ENCODE peak calls at places on chromosomes 6 and 20, in five cellular contexts. One of them, this sample, is unnamed.

GRCh38 chr20:56389807-56390206 is 2.2 kb downstream of the AURKA start:
- DNase-seq in cardiac muscle cell: no peak
- DNase-seq in left ventricle myocardium inferior: no peak
- DNase-seq in lower lobe of right lung: no peak
- DNase-seq in PC-9: no peak
- DNase-seq in this sample: no peak

GRCh38 chr6:99613705-99614429 is 7.2 kb downstream of the PRDM13 start:
- DNase-seq in cardiac muscle cell: peak
- DNase-seq in lower lobe of right lung: peak
- DNase-seq in PC-9: no peak
- DNase-seq in left ventricle myocardium inferior: no peak
- DNase-seq in this sample: no peak

GRCh38 chr6:82750570-82750969 is 315.1 kb downstream of the UBE3D start:
- DNase-seq in lower lobe of right lung: no peak
- DNase-seq in PC-9: no peak
- DNase-seq in left ventricle myocardium inferior: no peak
- DNase-seq in cardiac muscle cell: no peak
- DNase-seq in this sample: peak

GRCh38 chr20:16491277-16491912 is 81.9 kb downstream of the KIF16B start:
- DNase-seq in lower lobe of right lung: no peak
- DNase-seq in left ventricle myocardium inferior: no peak
- DNase-seq in PC-9: no peak
- DNase-seq in cardiac muscle cell: no peak
- DNase-seq in this sample: no peak

GRCh38 chr6:110325197-110325596 is 33.0 kb downstream of the METTL24 start:
- DNase-seq in cardiac muscle cell: no peak
- DNase-seq in left ventricle myocardium inferior: no peak
- DNase-seq in PC-9: no peak
- DNase-seq in lower lobe of right lung: no peak
- DNase-seq in this sample: peak

GRCh38 chr6:170106906-170107525 is 183.9 kb downstream of the DLL1 start:
- DNase-seq in cardiac muscle cell: no peak
- DNase-seq in lower lobe of right lung: no peak
- DNase-seq in left ventricle myocardium inferior: peak
- DNase-seq in PC-9: no peak
- DNase-seq in this sample: peak

GRCh38 chr6:139109558-139109957 is 25.3 kb upstream of the HECA start:
- DNase-seq in lower lobe of right lung: no peak
- DNase-seq in left ventricle myocardium inferior: no peak
- DNase-seq in cardiac muscle cell: peak
- DNase-seq in PC-9: no peak
- DNase-seq in this sample: no peak

GRCh38 chr6:155461636-155462035 is 6.0 kb upstream of the NOX3 start:
- DNase-seq in lower lobe of right lung: no peak
- DNase-seq in cardiac muscle cell: no peak
- DNase-seq in left ventricle myocardium inferior: no peak
- DNase-seq in PC-9: no peak
- DNase-seq in this sample: no peak

GRCh38 chr6:64217721-64218603 is 582.4 kb downstream of the PHF3 start:
- DNase-seq in lower lobe of right lung: no peak
- DNase-seq in cardiac muscle cell: no peak
- DNase-seq in PC-9: no peak
- DNase-seq in left ventricle myocardium inferior: no peak
- DNase-seq in this sample: peak

GRCh38 chr6:149534742-149535141 is 11.1 kb downstream of the PPIL4 start:
- DNase-seq in cardiac muscle cell: no peak
- DNase-seq in left ventricle myocardium inferior: no peak
- DNase-seq in lower lobe of right lung: no peak
- DNase-seq in PC-9: no peak
- DNase-seq in this sample: no peak

GRCh38 chr6:166434336-166434735 is 51.6 kb upstream of the MPC1 start:
- DNase-seq in PC-9: no peak
- DNase-seq in cardiac muscle cell: no peak
- DNase-seq in lower lobe of right lung: no peak
- DNase-seq in left ventricle myocardium inferior: no peak
- DNase-seq in this sample: no peak

GRCh38 chr6:33742837-33743236 is 3.9 kb downstream of the IP6K3 start:
- DNase-seq in PC-9: no peak
- DNase-seq in cardiac muscle cell: no peak
- DNase-seq in lower lobe of right lung: no peak
- DNase-seq in left ventricle myocardium inferior: no peak
- DNase-seq in this sample: no peak

GRCh38 chr6:84967389-84967788 is 203.0 kb upstream of the TBX18 start:
- DNase-seq in lower lobe of right lung: no peak
- DNase-seq in PC-9: peak
- DNase-seq in left ventricle myocardium inferior: no peak
- DNase-seq in cardiac muscle cell: peak
- DNase-seq in this sample: peak

DNA sequence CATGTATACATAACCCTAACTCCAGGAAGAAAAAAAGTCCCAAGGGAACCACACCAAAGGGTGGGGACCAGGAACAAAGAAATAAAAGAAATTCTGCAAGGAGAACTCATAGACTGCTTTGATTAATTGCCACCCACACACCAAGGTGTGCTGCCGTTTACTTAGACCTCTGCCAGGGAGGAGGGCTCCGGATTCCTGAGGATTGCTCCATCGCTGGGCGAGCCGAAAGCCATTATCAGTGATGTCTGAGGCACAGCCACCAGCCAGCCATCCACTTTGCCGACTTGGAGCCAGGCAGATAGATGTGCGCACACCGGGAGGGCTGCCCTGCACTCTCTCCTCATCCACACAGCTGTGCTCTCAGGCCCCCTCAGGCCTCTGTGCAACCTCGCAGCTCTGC is 272.7 kb upstream of the FOXQ1 start:
- DNase-seq in PC-9: peak
- DNase-seq in cardiac muscle cell: no peak
- DNase-seq in lower lobe of right lung: no peak
- DNase-seq in left ventricle myocardium inferior: no peak
- DNase-seq in this sample: no peak
- H3K27ac ChIP-seq in PC-9: peak
- H3K27ac ChIP-seq in cardiac muscle cell: no peak
- H3K27ac ChIP-seq in lower lobe of right lung: no peak
- H3K27ac ChIP-seq in left ventricle myocardium inferior: no peak
- H3K27ac ChIP-seq in this sample: no peak

GRCh38 chr6:164086326-164086887 is 671.9 kb downstream of the QKI start:
- DNase-seq in PC-9: no peak
- DNase-seq in lower lobe of right lung: no peak
- DNase-seq in cardiac muscle cell: no peak
- DNase-seq in left ventricle myocardium inferior: no peak
- DNase-seq in this sample: no peak

GRCh38 chr6:164085552-164086325 is 671.2 kb downstream of the QKI start:
- DNase-seq in PC-9: no peak
- DNase-seq in cardiac muscle cell: no peak
- DNase-seq in lower lobe of right lung: no peak
- DNase-seq in left ventricle myocardium inferior: peak
- DNase-seq in this sample: no peak

GRCh38 chr6:164079275-164079600 is 664.7 kb downstream of the QKI start:
- DNase-seq in cardiac muscle cell: no peak
- DNase-seq in left ventricle myocardium inferior: no peak
- DNase-seq in PC-9: no peak
- DNase-seq in lower lobe of right lung: no peak
- DNase-seq in this sample: no peak

GRCh38 chr6:164087870-164088269 is 673.4 kb downstream of the QKI start:
- DNase-seq in cardiac muscle cell: no peak
- DNase-seq in PC-9: no peak
- DNase-seq in left ventricle myocardium inferior: no peak
- DNase-seq in lower lobe of right lung: no peak
- DNase-seq in this sample: no peak

DNA sequence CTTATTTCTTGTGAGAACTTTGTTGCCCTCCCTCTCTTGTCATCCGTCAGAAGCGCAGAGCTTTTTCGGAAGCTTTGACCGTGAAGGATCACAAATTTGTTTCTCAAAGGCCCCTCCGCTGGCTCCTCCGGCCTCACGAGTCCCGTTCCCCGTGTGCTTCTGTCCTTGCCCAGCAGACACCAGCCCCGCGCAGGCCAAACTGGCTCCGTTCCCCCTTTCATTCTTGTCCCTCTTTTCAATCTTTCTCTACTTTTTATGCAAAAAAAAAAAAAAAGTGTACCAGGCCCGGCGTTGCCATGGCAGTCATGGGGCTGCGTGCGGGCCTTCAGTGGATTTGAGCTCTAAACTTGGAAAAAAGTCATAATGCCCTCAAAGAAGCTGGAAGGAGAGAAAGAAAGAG is 670.6 kb downstream of the QKI start:
- DNase-seq in lower lobe of right lung: no peak
- DNase-seq in cardiac muscle cell: no peak
- DNase-seq in PC-9: no peak
- DNase-seq in left ventricle myocardium inferior: no peak
- DNase-seq in this sample: no peak
- H3K27ac ChIP-seq in lower lobe of right lung: no peak
- H3K27ac ChIP-seq in cardiac muscle cell: no peak
- H3K27ac ChIP-seq in PC-9: no peak
- H3K27ac ChIP-seq in left ventricle myocardium inferior: peak
- H3K27ac ChIP-seq in this sample: no peak

GRCh38 chr6:17505767-17506280 is 94.3 kb upstream of the FAM8A1 start:
- DNase-seq in lower lobe of right lung: no peak
- DNase-seq in cardiac muscle cell: no peak
- DNase-seq in PC-9: no peak
- DNase-seq in left ventricle myocardium inferior: no peak
- DNase-seq in this sample: no peak
- H3K27ac ChIP-seq in lower lobe of right lung: no peak
- H3K27ac ChIP-seq in cardiac muscle cell: no peak
- H3K27ac ChIP-seq in PC-9: no peak
- H3K27ac ChIP-seq in left ventricle myocardium inferior: no peak
- H3K27ac ChIP-seq in this sample: no peak

GRCh38 chr6:72864236-72864635 is 242.4 kb downstream of the KCNQ5 start:
- DNase-seq in left ventricle myocardium inferior: no peak
- DNase-seq in cardiac muscle cell: no peak
- DNase-seq in PC-9: no peak
- DNase-seq in lower lobe of right lung: no peak
- DNase-seq in this sample: no peak

GRCh38 chr6:72861935-72862432 is 240.1 kb downstream of the KCNQ5 start:
- DNase-seq in PC-9: no peak
- DNase-seq in left ventricle myocardium inferior: no peak
- DNase-seq in lower lobe of right lung: no peak
- DNase-seq in cardiac muscle cell: peak
- DNase-seq in this sample: no peak

GRCh38 chr6:72864799-72865198 is 242.9 kb downstream of the KCNQ5 start:
- DNase-seq in PC-9: no peak
- DNase-seq in left ventricle myocardium inferior: no peak
- DNase-seq in lower lobe of right lung: no peak
- DNase-seq in cardiac muscle cell: no peak
- DNase-seq in this sample: no peak

GRCh38 chr6:72861059-72861458 is 239.2 kb downstream of the KCNQ5 start:
- DNase-seq in left ventricle myocardium inferior: no peak
- DNase-seq in lower lobe of right lung: no peak
- DNase-seq in cardiac muscle cell: no peak
- DNase-seq in PC-9: no peak
- DNase-seq in this sample: no peak

GRCh38 chr6:72863106-72863505 is 241.2 kb downstream of the KCNQ5 start:
- DNase-seq in lower lobe of right lung: no peak
- DNase-seq in cardiac muscle cell: peak
- DNase-seq in PC-9: no peak
- DNase-seq in left ventricle myocardium inferior: no peak
- DNase-seq in this sample: no peak
- H3K27ac ChIP-seq in lower lobe of right lung: no peak
- H3K27ac ChIP-seq in cardiac muscle cell: peak
- H3K27ac ChIP-seq in PC-9: no peak
- H3K27ac ChIP-seq in left ventricle myocardium inferior: no peak
- H3K27ac ChIP-seq in this sample: no peak

DNA sequence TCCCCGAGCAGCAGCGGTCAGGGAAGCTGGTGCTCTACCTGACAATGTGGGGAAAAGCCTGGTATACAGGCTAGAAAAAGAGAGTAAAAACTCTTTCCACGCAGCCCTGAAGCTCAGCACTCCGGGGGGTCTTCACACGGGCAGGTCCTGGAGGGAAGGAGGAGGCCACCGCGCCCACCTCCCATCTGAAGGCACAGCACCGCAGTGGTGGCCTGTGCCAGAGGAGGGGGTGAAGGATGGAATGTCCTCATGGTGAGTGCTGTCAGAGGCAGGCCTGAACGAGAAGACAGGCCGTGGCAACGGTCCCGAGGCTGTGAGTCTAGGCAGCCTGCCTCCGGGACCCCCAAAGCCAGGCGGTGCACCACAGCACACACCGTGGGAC is 5.8 kb downstream of the SLC2A4RG start:
- DNase-seq in left ventricle myocardium inferior: no peak
- DNase-seq in PC-9: no peak
- DNase-seq in lower lobe of right lung: no peak
- DNase-seq in cardiac muscle cell: no peak
- DNase-seq in this sample: no peak
- H3K27ac ChIP-seq in left ventricle myocardium inferior: no peak
- H3K27ac ChIP-seq in PC-9: no peak
- H3K27ac ChIP-seq in lower lobe of right lung: no peak
- H3K27ac ChIP-seq in cardiac muscle cell: peak
- H3K27ac ChIP-seq in this sample: no peak

GRCh38 chr20:40777653-40778052 is 88.6 kb upstream of the MAFB start:
- DNase-seq in left ventricle myocardium inferior: no peak
- DNase-seq in lower lobe of right lung: no peak
- DNase-seq in PC-9: no peak
- DNase-seq in cardiac muscle cell: no peak
- DNase-seq in this sample: no peak
- H3K27ac ChIP-seq in left ventricle myocardium inferior: no peak
- H3K27ac ChIP-seq in lower lobe of right lung: no peak
- H3K27ac ChIP-seq in PC-9: no peak
- H3K27ac ChIP-seq in cardiac muscle cell: no peak
- H3K27ac ChIP-seq in this sample: no peak

DNA sequence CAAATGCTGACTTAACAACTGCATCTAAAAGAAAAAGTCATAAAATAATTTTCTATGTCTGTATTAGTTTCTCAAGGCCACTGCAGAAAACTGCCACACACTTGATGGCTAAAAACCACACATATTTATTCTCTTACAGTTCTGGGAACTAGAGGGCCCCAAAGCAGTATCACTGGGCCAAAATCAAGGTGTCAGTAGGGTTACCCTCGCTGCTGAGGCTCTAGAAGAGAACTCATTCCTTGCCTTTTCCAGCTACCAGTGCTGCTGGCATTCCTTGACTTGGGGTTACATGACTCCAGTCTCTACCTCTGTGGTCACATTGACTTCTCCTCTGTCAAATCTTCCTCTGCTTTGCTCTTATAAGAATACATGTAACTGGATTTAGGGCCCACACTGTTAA is 124.6 kb upstream of the THEMIS start:
- DNase-seq in PC-9: no peak
- DNase-seq in lower lobe of right lung: no peak
- DNase-seq in left ventricle myocardium inferior: no peak
- DNase-seq in cardiac muscle cell: no peak
- DNase-seq in this sample: no peak
- H3K27ac ChIP-seq in PC-9: no peak
- H3K27ac ChIP-seq in lower lobe of right lung: no peak
- H3K27ac ChIP-seq in left ventricle myocardium inferior: no peak
- H3K27ac ChIP-seq in cardiac muscle cell: no peak
- H3K27ac ChIP-seq in this sample: no peak

DNA sequence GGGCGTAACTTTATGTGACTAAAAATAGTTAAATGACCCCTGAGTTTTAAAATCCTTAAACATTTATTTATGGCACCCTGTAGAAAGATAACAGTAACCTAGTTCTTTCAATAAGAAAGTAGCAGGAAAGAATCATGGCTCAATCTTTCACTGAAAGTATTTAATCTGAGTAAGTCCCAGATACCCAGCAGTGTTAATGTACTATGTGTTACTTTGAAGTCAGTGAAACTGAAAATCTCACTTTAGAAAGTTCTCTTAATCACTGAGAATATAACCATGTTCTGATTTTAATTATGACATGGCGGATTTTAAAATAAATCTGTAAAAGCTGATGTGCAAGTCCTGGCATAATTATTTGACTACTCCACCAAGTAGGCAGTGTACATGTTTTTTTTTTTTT is 8.1 kb upstream of the HEY2 start:
- DNase-seq in cardiac muscle cell: no peak
- DNase-seq in lower lobe of right lung: no peak
- DNase-seq in left ventricle myocardium inferior: no peak
- DNase-seq in PC-9: no peak
- DNase-seq in this sample: no peak
- H3K27ac ChIP-seq in cardiac muscle cell: no peak
- H3K27ac ChIP-seq in lower lobe of right lung: no peak
- H3K27ac ChIP-seq in left ventricle myocardium inferior: peak
- H3K27ac ChIP-seq in PC-9: no peak
- H3K27ac ChIP-seq in this sample: no peak